ENCODE peak calls at places on chromosome 12, in six cellular contexts. X is left cardiac atrium; A is natural killer cell; V is lung; Q is gastrocnemius medialis; N is activated CD8-positive, alpha-beta T cell treated with anti-CD3 and anti-CD28 coated beads, Interleukin-2, amount 10 ng/mL, durations not matched to agents 7 days and 5 days. G is an unnamed sample.

GRCh38 chr12:6936642-6937480 is 6.8 kb upstream of the RNU7-1 start:
- ATAC-seq in Q (no peak), V (no peak), N (peak; percentile 38), X (peak; percentile 4), A (no peak), G (no peak)

GRCh38 chr12:79634957-79635471 is 55.8 kb downstream of the PAWR start:
- ATAC-seq in X (no peak), V (no peak), Q (no peak), A (no peak), N (no peak), G (no peak)

GRCh38 chr12:107404981-107405380 is 280.6 kb upstream of the PWP1 start:
- ATAC-seq in V (peak; percentile 68), Q (no peak), A (peak; percentile 72), N (peak; percentile 90), X (no peak), G (no peak)

GRCh38 chr12:94929780-94930179 is 73.7 kb downstream of the NDUFA12 start:
- ATAC-seq in X (no peak), N (no peak), Q (no peak), V (no peak), A (no peak), G (no peak)

GRCh38 chr12:103930787-103931536 is 752 bp downstream of the HSP90B1 start:
- ATAC-seq in A (no peak), Q (no peak), V (no peak), N (no peak), X (peak; percentile 12), G (no peak)

GRCh38 chr12:26878661-26879119 is 45.7 kb upstream of the ITPR2 start:
- ATAC-seq in N (no peak), Q (peak; percentile 94), A (no peak), X (peak; percentile 95), V (no peak), G (peak; percentile 80)

GRCh38 chr12:107666009-107666408 is 19.6 kb upstream of the PWP1 start:
- ATAC-seq in A (no peak), N (no peak), X (no peak), V (no peak), Q (no peak), G (no peak)

GRCh38 chr12:120079352-120080042 is 37.1 kb downstream of the RAB35 start:
- ATAC-seq in V (no peak), A (no peak), N (peak; percentile 9), X (no peak), Q (no peak), G (no peak)

GRCh38 chr12:93107514-93107942 is 178.4 kb upstream of the EEA1 start:
- ATAC-seq in N (no peak), X (no peak), V (no peak), A (no peak), Q (no peak), G (no peak)

GRCh38 chr12:913919-914718 is 35.4 kb downstream of the RAD52 start:
- ATAC-seq in Q (no peak), N (no peak), A (no peak), V (no peak), X (no peak), G (no peak)

GRCh38 chr12:68789144-68789878 is 18.7 kb upstream of the MDM2 start:
- ATAC-seq in N (no peak), Q (no peak), V (no peak), X (no peak), A (no peak), G (no peak)

G was measured in gastroesophageal sphincter.